ENCODE peak calls at places on chromosomes 13 and 19, in nine cellular contexts. One of them, this sample, is unnamed.

GRCh38 chr19:45376045-45376724 is 5.8 kb upstream of the ERCC2 start:
- DNase-seq in ascending aorta: no peak
- DNase-seq in HCT116: peak
- DNase-seq in fibroblast of pulmonary artery: peak
- DNase-seq in thoracic aorta: no peak
- DNase-seq in foreskin fibroblast: peak
- DNase-seq in stomach: no peak
- DNase-seq in right lobe of liver: no peak
- DNase-seq in endodermal cell: peak
- DNase-seq in this sample: peak

GRCh38 chr19:32828139-32828538 is 41.4 kb downstream of the SLC7A9 start:
- DNase-seq in foreskin fibroblast: no peak
- DNase-seq in fibroblast of pulmonary artery: no peak
- DNase-seq in right lobe of liver: no peak
- DNase-seq in stomach: no peak
- DNase-seq in ascending aorta: no peak
- DNase-seq in thoracic aorta: no peak
- DNase-seq in endodermal cell: peak
- DNase-seq in HCT116: no peak
- DNase-seq in this sample: no peak

GRCh38 chr13:94759120-94759728 is 46.9 kb upstream of the SOX21 start:
- DNase-seq in foreskin fibroblast: no peak
- DNase-seq in endodermal cell: no peak
- DNase-seq in fibroblast of pulmonary artery: no peak
- DNase-seq in ascending aorta: no peak
- DNase-seq in thoracic aorta: no peak
- DNase-seq in right lobe of liver: no peak
- DNase-seq in HCT116: no peak
- DNase-seq in stomach: no peak
- DNase-seq in this sample: no peak

GRCh38 chr19:3343619-3344502 is 22.5 kb upstream of the NFIC start:
- DNase-seq in foreskin fibroblast: peak
- DNase-seq in stomach: peak
- DNase-seq in right lobe of liver: peak
- DNase-seq in ascending aorta: peak
- DNase-seq in endodermal cell: peak
- DNase-seq in HCT116: peak
- DNase-seq in thoracic aorta: peak
- DNase-seq in fibroblast of pulmonary artery: peak
- DNase-seq in this sample: peak

GRCh38 chr13:52925221-52925620 is 76.8 kb upstream of the PCDH8 start:
- DNase-seq in foreskin fibroblast: no peak
- DNase-seq in fibroblast of pulmonary artery: no peak
- DNase-seq in right lobe of liver: no peak
- DNase-seq in ascending aorta: no peak
- DNase-seq in endodermal cell: no peak
- DNase-seq in HCT116: no peak
- DNase-seq in thoracic aorta: no peak
- DNase-seq in stomach: no peak
- DNase-seq in this sample: no peak

GRCh38 chr13:80168089-80168850 is 172.7 kb downstream of the SPRY2 start:
- DNase-seq in HCT116: no peak
- DNase-seq in foreskin fibroblast: peak
- DNase-seq in thoracic aorta: no peak
- DNase-seq in ascending aorta: no peak
- DNase-seq in right lobe of liver: no peak
- DNase-seq in fibroblast of pulmonary artery: peak
- DNase-seq in stomach: no peak
- DNase-seq in endodermal cell: no peak
- DNase-seq in this sample: peak

GRCh38 chr13:25372275-25373081 is 704 bp downstream of the ATP8A2 start:
- DNase-seq in stomach: no peak
- DNase-seq in thoracic aorta: no peak
- DNase-seq in HCT116: no peak
- DNase-seq in ascending aorta: no peak
- DNase-seq in right lobe of liver: no peak
- DNase-seq in fibroblast of pulmonary artery: no peak
- DNase-seq in foreskin fibroblast: no peak
- DNase-seq in endodermal cell: peak
- DNase-seq in this sample: no peak

GRCh38 chr13:27562457-27562856 is 57.9 kb downstream of the LNX2 start:
- DNase-seq in endodermal cell: no peak
- DNase-seq in right lobe of liver: no peak
- DNase-seq in stomach: no peak
- DNase-seq in HCT116: no peak
- DNase-seq in fibroblast of pulmonary artery: no peak
- DNase-seq in thoracic aorta: no peak
- DNase-seq in ascending aorta: no peak
- DNase-seq in foreskin fibroblast: no peak
- DNase-seq in this sample: no peak

GRCh38 chr19:35620001-35620400 is 7.5 kb downstream of the HAUS5 start:
- DNase-seq in HCT116: no peak
- DNase-seq in endodermal cell: no peak
- DNase-seq in ascending aorta: no peak
- DNase-seq in right lobe of liver: no peak
- DNase-seq in foreskin fibroblast: no peak
- DNase-seq in stomach: no peak
- DNase-seq in fibroblast of pulmonary artery: no peak
- DNase-seq in thoracic aorta: no peak
- DNase-seq in this sample: no peak

GRCh38 chr19:32388393-32388724 is 17.2 kb upstream of the DPY19L3 start:
- DNase-seq in fibroblast of pulmonary artery: no peak
- DNase-seq in right lobe of liver: no peak
- DNase-seq in stomach: no peak
- DNase-seq in foreskin fibroblast: no peak
- DNase-seq in endodermal cell: no peak
- DNase-seq in HCT116: no peak
- DNase-seq in ascending aorta: no peak
- DNase-seq in thoracic aorta: no peak
- DNase-seq in this sample: no peak

GRCh38 chr13:39779337-39780270 is 124.1 kb downstream of the COG6 start:
- DNase-seq in HCT116: no peak
- DNase-seq in ascending aorta: no peak
- DNase-seq in fibroblast of pulmonary artery: peak
- DNase-seq in stomach: no peak
- DNase-seq in thoracic aorta: no peak
- DNase-seq in right lobe of liver: no peak
- DNase-seq in endodermal cell: no peak
- DNase-seq in foreskin fibroblast: no peak
- DNase-seq in this sample: peak

GRCh38 chr19:39413903-39414608 is 1.6 kb downstream of the PLEKHG2 start:
- DNase-seq in ascending aorta: peak
- DNase-seq in HCT116: no peak
- DNase-seq in thoracic aorta: no peak
- DNase-seq in right lobe of liver: no peak
- DNase-seq in stomach: no peak
- DNase-seq in endodermal cell: peak
- DNase-seq in foreskin fibroblast: no peak
- DNase-seq in fibroblast of pulmonary artery: no peak
- DNase-seq in this sample: peak
- H3K4me3 ChIP-seq in ascending aorta: peak
- H3K4me3 ChIP-seq in HCT116: no peak
- H3K4me3 ChIP-seq in thoracic aorta: peak
- H3K4me3 ChIP-seq in right lobe of liver: peak
- H3K4me3 ChIP-seq in stomach: peak
- H3K4me3 ChIP-seq in endodermal cell: peak
- H3K4me3 ChIP-seq in foreskin fibroblast: peak
- H3K4me3 ChIP-seq in fibroblast of pulmonary artery: peak
- H3K4me3 ChIP-seq in this sample: peak

GRCh38 chr19:12821761-12822160 is 12.6 kb downstream of the RTBDN start:
- DNase-seq in fibroblast of pulmonary artery: no peak
- DNase-seq in foreskin fibroblast: no peak
- DNase-seq in ascending aorta: no peak
- DNase-seq in stomach: no peak
- DNase-seq in right lobe of liver: no peak
- DNase-seq in thoracic aorta: no peak
- DNase-seq in HCT116: no peak
- DNase-seq in endodermal cell: no peak
- DNase-seq in this sample: peak

GRCh38 chr19:12828494-12828893 is 5.9 kb downstream of the RTBDN start:
- DNase-seq in thoracic aorta: no peak
- DNase-seq in endodermal cell: peak
- DNase-seq in stomach: peak
- DNase-seq in fibroblast of pulmonary artery: peak
- DNase-seq in ascending aorta: no peak
- DNase-seq in foreskin fibroblast: no peak
- DNase-seq in HCT116: no peak
- DNase-seq in right lobe of liver: peak
- DNase-seq in this sample: no peak

DNA sequence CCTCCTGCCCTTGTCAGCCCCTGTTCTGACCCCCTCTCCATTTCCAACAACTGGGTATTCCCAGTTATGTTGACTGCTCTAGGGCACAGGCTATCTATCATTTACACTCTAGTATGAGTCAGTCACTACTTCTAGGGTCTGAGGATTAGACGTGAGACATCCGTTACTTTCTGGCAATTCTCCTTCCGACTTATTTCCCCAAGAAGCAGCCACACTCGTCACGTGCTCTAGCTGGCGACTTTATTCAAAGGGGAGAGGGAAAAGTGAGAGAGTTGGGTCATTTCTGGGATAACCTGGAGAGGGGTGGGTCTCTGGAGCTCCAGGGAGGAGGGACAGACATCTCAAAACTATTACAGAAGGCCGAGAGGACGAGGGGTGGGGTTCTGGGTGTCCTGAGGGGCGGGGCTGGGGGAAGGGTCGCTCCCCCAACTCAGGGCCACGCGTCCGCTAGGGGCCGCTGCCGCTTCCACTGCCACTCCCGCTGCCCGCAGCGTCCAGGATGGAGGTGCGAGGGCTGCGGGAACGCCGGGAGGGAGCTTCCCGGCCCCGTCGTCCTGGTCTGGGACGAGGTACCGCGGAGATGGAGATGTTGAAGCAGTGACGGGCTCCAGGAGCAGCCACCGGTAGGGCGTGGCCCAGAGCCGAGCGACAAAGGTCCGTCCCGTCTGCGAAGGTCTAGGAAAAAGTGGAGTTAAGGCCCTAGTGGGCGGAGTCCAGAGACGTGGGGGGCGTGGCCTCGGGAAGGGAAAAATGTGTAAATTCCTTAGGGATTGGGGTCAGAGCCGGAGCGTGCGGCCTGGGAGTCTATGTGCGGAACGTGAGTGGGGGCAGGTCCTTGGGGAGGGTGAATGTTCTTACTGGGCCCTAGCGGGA is 8.9 kb downstream of the RTBDN start:
- DNase-seq in endodermal cell: peak
- DNase-seq in ascending aorta: no peak
- DNase-seq in HCT116: no peak
- DNase-seq in thoracic aorta: no peak
- DNase-seq in right lobe of liver: no peak
- DNase-seq in foreskin fibroblast: no peak
- DNase-seq in fibroblast of pulmonary artery: no peak
- DNase-seq in stomach: peak
- DNase-seq in this sample: peak
- TF ChIP-seq CTCF in endodermal cell: peak
- TF ChIP-seq CTCF in ascending aorta: no peak
- TF ChIP-seq CTCF in HCT116: peak
- TF ChIP-seq CTCF in thoracic aorta: no peak
- TF ChIP-seq CTCF in right lobe of liver: peak
- TF ChIP-seq CTCF in foreskin fibroblast: peak
- TF ChIP-seq CTCF in fibroblast of pulmonary artery: peak
- TF ChIP-seq CTCF in stomach: no peak
- TF ChIP-seq CTCF in this sample: peak

DNA sequence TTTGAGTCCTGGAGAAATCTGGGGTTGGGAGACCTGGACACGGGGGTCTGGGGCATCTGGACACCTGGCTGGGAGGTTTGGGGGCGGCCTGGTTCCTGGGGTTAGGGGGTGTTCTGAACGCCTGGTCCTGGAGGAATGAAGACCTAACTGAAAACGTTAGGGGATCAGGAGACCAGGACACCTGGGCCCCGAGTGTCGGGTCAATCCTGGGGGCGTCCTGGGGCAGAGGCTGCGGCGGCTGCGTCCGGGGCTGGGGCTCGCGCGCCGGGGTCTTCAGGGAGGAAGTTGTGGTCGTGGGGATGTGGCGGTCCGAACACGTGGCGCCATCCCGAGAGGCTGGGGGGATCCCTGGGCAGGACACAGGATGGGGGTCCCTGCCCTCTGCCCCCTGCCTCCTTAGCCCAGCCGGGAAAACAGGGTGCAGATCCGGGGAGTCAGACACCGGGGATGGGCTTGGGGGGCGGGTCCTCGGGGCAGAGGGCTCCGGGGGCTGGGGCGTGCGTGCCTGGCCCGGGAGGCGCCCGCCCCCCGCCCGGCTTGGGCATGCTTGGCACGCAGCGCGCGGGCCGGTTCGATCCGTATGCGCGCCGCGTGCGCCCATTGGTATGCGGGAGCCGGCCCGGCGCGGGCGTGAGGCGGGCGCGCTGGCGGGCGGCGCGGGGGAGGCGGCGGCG is 632 bp downstream of the NPAS1 start:
- DNase-seq in HCT116: no peak
- DNase-seq in stomach: no peak
- DNase-seq in endodermal cell: peak
- DNase-seq in foreskin fibroblast: no peak
- DNase-seq in right lobe of liver: no peak
- DNase-seq in thoracic aorta: no peak
- DNase-seq in fibroblast of pulmonary artery: no peak
- DNase-seq in ascending aorta: no peak
- DNase-seq in this sample: no peak
- H3K4me3 ChIP-seq in HCT116: peak
- H3K4me3 ChIP-seq in stomach: peak
- H3K4me3 ChIP-seq in endodermal cell: no peak
- H3K4me3 ChIP-seq in foreskin fibroblast: peak
- H3K4me3 ChIP-seq in right lobe of liver: no peak
- H3K4me3 ChIP-seq in thoracic aorta: peak
- H3K4me3 ChIP-seq in fibroblast of pulmonary artery: peak
- H3K4me3 ChIP-seq in ascending aorta: peak
- H3K4me3 ChIP-seq in this sample: peak

GRCh38 chr19:13807421-13808021 is 12.3 kb downstream of the ZSWIM4 start:
- DNase-seq in stomach: no peak
- DNase-seq in ascending aorta: no peak
- DNase-seq in foreskin fibroblast: no peak
- DNase-seq in thoracic aorta: no peak
- DNase-seq in HCT116: no peak
- DNase-seq in right lobe of liver: no peak
- DNase-seq in endodermal cell: no peak
- DNase-seq in fibroblast of pulmonary artery: no peak
- DNase-seq in this sample: no peak

GRCh38 chr19:13808856-13809255 is 13.6 kb downstream of the ZSWIM4 start:
- DNase-seq in foreskin fibroblast: no peak
- DNase-seq in fibroblast of pulmonary artery: no peak
- DNase-seq in right lobe of liver: no peak
- DNase-seq in stomach: no peak
- DNase-seq in HCT116: no peak
- DNase-seq in ascending aorta: no peak
- DNase-seq in thoracic aorta: no peak
- DNase-seq in endodermal cell: peak
- DNase-seq in this sample: no peak

GRCh38 chr19:13806728-13807127 is 11.5 kb downstream of the ZSWIM4 start:
- DNase-seq in HCT116: no peak
- DNase-seq in stomach: no peak
- DNase-seq in endodermal cell: no peak
- DNase-seq in thoracic aorta: no peak
- DNase-seq in foreskin fibroblast: no peak
- DNase-seq in fibroblast of pulmonary artery: no peak
- DNase-seq in right lobe of liver: no peak
- DNase-seq in ascending aorta: no peak
- DNase-seq in this sample: no peak

GRCh38 chr19:13803038-13803437 is 7.8 kb downstream of the ZSWIM4 start:
- DNase-seq in right lobe of liver: no peak
- DNase-seq in endodermal cell: no peak
- DNase-seq in stomach: peak
- DNase-seq in foreskin fibroblast: no peak
- DNase-seq in fibroblast of pulmonary artery: no peak
- DNase-seq in ascending aorta: no peak
- DNase-seq in HCT116: no peak
- DNase-seq in thoracic aorta: no peak
- DNase-seq in this sample: no peak

GRCh38 chr19:13804830-13805683 is 9.8 kb downstream of the ZSWIM4 start:
- DNase-seq in endodermal cell: peak
- DNase-seq in stomach: no peak
- DNase-seq in HCT116: no peak
- DNase-seq in ascending aorta: no peak
- DNase-seq in thoracic aorta: no peak
- DNase-seq in fibroblast of pulmonary artery: no peak
- DNase-seq in foreskin fibroblast: no peak
- DNase-seq in right lobe of liver: no peak
- DNase-seq in this sample: no peak
- TF ChIP-seq CTCF in endodermal cell: peak
- TF ChIP-seq CTCF in stomach: no peak
- TF ChIP-seq CTCF in HCT116: peak
- TF ChIP-seq CTCF in ascending aorta: no peak
- TF ChIP-seq CTCF in thoracic aorta: peak
- TF ChIP-seq CTCF in fibroblast of pulmonary artery: peak
- TF ChIP-seq CTCF in foreskin fibroblast: no peak
- TF ChIP-seq CTCF in right lobe of liver: no peak
- TF ChIP-seq CTCF in this sample: peak

This sample was measured in cardiac fibroblast.